ENCODE peak calls at places on chromosome 3, in seven cellular contexts. One of them, this sample, is unnamed.

GRCh38 chr3:57059416-57059815 is 1.0 kb upstream of the SPATA12 start:
- DNase-seq in Daoy: peak
- DNase-seq in astrocyte of the spinal cord: no peak
- DNase-seq in fibroblast of lung: no peak
- DNase-seq in NCI-H2081: no peak
- DNase-seq in GM12878: no peak
- DNase-seq in activated T-helper 1 cell treated with anti-CD3 and anti-CD28 coated beads, Interleukin-2, amount 50 U/mL, for 16 hours: no peak
- DNase-seq in this sample: peak

GRCh38 chr3:47846186-47846879 is 43.4 kb downstream of the DHX30 start:
- DNase-seq in Daoy: no peak
- DNase-seq in astrocyte of the spinal cord: no peak
- DNase-seq in fibroblast of lung: no peak
- DNase-seq in NCI-H2081: no peak
- DNase-seq in GM12878: no peak
- DNase-seq in activated T-helper 1 cell treated with anti-CD3 and anti-CD28 coated beads, Interleukin-2, amount 50 U/mL, for 16 hours: no peak
- DNase-seq in this sample: no peak

GRCh38 chr3:125083776-125084175 is 28.0 kb upstream of the HEG1 start:
- DNase-seq in Daoy: peak
- DNase-seq in astrocyte of the spinal cord: peak
- DNase-seq in fibroblast of lung: peak
- DNase-seq in NCI-H2081: no peak
- DNase-seq in GM12878: no peak
- DNase-seq in activated T-helper 1 cell treated with anti-CD3 and anti-CD28 coated beads, Interleukin-2, amount 50 U/mL, for 16 hours: no peak
- DNase-seq in this sample: no peak

GRCh38 chr3:21486381-21486935 is 264.6 kb downstream of the ZNF385D start:
- DNase-seq in Daoy: no peak
- DNase-seq in astrocyte of the spinal cord: no peak
- DNase-seq in fibroblast of lung: peak
- DNase-seq in NCI-H2081: no peak
- DNase-seq in GM12878: no peak
- DNase-seq in activated T-helper 1 cell treated with anti-CD3 and anti-CD28 coated beads, Interleukin-2, amount 50 U/mL, for 16 hours: no peak
- DNase-seq in this sample: no peak

GRCh38 chr3:157071744-157072525 is 88.0 kb downstream of the CCNL1 start:
- DNase-seq in Daoy: no peak
- DNase-seq in astrocyte of the spinal cord: no peak
- DNase-seq in fibroblast of lung: no peak
- DNase-seq in NCI-H2081: no peak
- DNase-seq in GM12878: no peak
- DNase-seq in activated T-helper 1 cell treated with anti-CD3 and anti-CD28 coated beads, Interleukin-2, amount 50 U/mL, for 16 hours: no peak
- DNase-seq in this sample: no peak

GRCh38 chr3:86948840-86949239 is 42.1 kb downstream of the VGLL3 start:
- DNase-seq in Daoy: peak
- DNase-seq in astrocyte of the spinal cord: peak
- DNase-seq in fibroblast of lung: peak
- DNase-seq in NCI-H2081: no peak
- DNase-seq in GM12878: no peak
- DNase-seq in activated T-helper 1 cell treated with anti-CD3 and anti-CD28 coated beads, Interleukin-2, amount 50 U/mL, for 16 hours: no peak
- DNase-seq in this sample: no peak

GRCh38 chr3:123326531-123326930 is 122.4 kb downstream of the ADCY5 start:
- DNase-seq in Daoy: no peak
- DNase-seq in astrocyte of the spinal cord: no peak
- DNase-seq in fibroblast of lung: no peak
- DNase-seq in NCI-H2081: no peak
- DNase-seq in GM12878: no peak
- DNase-seq in activated T-helper 1 cell treated with anti-CD3 and anti-CD28 coated beads, Interleukin-2, amount 50 U/mL, for 16 hours: no peak
- DNase-seq in this sample: no peak

GRCh38 chr3:64495413-64495812 is 192.4 kb downstream of the ADAMTS9 start:
- DNase-seq in Daoy: no peak
- DNase-seq in astrocyte of the spinal cord: no peak
- DNase-seq in fibroblast of lung: no peak
- DNase-seq in NCI-H2081: no peak
- DNase-seq in GM12878: no peak
- DNase-seq in activated T-helper 1 cell treated with anti-CD3 and anti-CD28 coated beads, Interleukin-2, amount 50 U/mL, for 16 hours: no peak
- DNase-seq in this sample: no peak

GRCh38 chr3:103786296-103786695 is 1351.5 kb downstream of the ZPLD1 start:
- DNase-seq in Daoy: no peak
- DNase-seq in astrocyte of the spinal cord: no peak
- DNase-seq in fibroblast of lung: no peak
- DNase-seq in NCI-H2081: no peak
- DNase-seq in GM12878: no peak
- DNase-seq in activated T-helper 1 cell treated with anti-CD3 and anti-CD28 coated beads, Interleukin-2, amount 50 U/mL, for 16 hours: no peak
- DNase-seq in this sample: no peak

GRCh38 chr3:176693416-176693815 is 503.9 kb downstream of the TBL1XR1 start:
- DNase-seq in Daoy: no peak
- DNase-seq in astrocyte of the spinal cord: no peak
- DNase-seq in fibroblast of lung: peak
- DNase-seq in NCI-H2081: no peak
- DNase-seq in GM12878: no peak
- DNase-seq in activated T-helper 1 cell treated with anti-CD3 and anti-CD28 coated beads, Interleukin-2, amount 50 U/mL, for 16 hours: no peak
- DNase-seq in this sample: no peak

GRCh38 chr3:72517325-72517724 is 330.9 kb downstream of the SHQ1 start:
- DNase-seq in Daoy: no peak
- DNase-seq in astrocyte of the spinal cord: no peak
- DNase-seq in fibroblast of lung: no peak
- DNase-seq in NCI-H2081: no peak
- DNase-seq in GM12878: no peak
- DNase-seq in activated T-helper 1 cell treated with anti-CD3 and anti-CD28 coated beads, Interleukin-2, amount 50 U/mL, for 16 hours: no peak
- DNase-seq in this sample: no peak

GRCh38 chr3:115922681-115923347 is 299.5 kb downstream of the GAP43 start:
- DNase-seq in Daoy: no peak
- DNase-seq in astrocyte of the spinal cord: peak
- DNase-seq in fibroblast of lung: peak
- DNase-seq in NCI-H2081: peak
- DNase-seq in GM12878: no peak
- DNase-seq in activated T-helper 1 cell treated with anti-CD3 and anti-CD28 coated beads, Interleukin-2, amount 50 U/mL, for 16 hours: no peak
- DNase-seq in this sample: no peak

GRCh38 chr3:183159319-183159718 is 3.2 kb downstream of the LAMP3 start:
- DNase-seq in Daoy: peak
- DNase-seq in astrocyte of the spinal cord: no peak
- DNase-seq in fibroblast of lung: no peak
- DNase-seq in NCI-H2081: no peak
- DNase-seq in GM12878: no peak
- DNase-seq in activated T-helper 1 cell treated with anti-CD3 and anti-CD28 coated beads, Interleukin-2, amount 50 U/mL, for 16 hours: no peak
- DNase-seq in this sample: no peak

GRCh38 chr3:96958856-96959255 is 144.5 kb downstream of the EPHA6 start:
- DNase-seq in Daoy: no peak
- DNase-seq in astrocyte of the spinal cord: no peak
- DNase-seq in fibroblast of lung: no peak
- DNase-seq in NCI-H2081: no peak
- DNase-seq in GM12878: no peak
- DNase-seq in activated T-helper 1 cell treated with anti-CD3 and anti-CD28 coated beads, Interleukin-2, amount 50 U/mL, for 16 hours: no peak
- DNase-seq in this sample: no peak

GRCh38 chr3:196985298-196985697 is 16.7 kb upstream of the PIGZ start:
- DNase-seq in Daoy: no peak
- DNase-seq in astrocyte of the spinal cord: no peak
- DNase-seq in fibroblast of lung: no peak
- DNase-seq in NCI-H2081: no peak
- DNase-seq in GM12878: no peak
- DNase-seq in activated T-helper 1 cell treated with anti-CD3 and anti-CD28 coated beads, Interleukin-2, amount 50 U/mL, for 16 hours: no peak
- DNase-seq in this sample: no peak

GRCh38 chr3:134971359-134971758 is 176.3 kb downstream of the EPHB1 start:
- DNase-seq in Daoy: no peak
- DNase-seq in astrocyte of the spinal cord: no peak
- DNase-seq in fibroblast of lung: no peak
- DNase-seq in NCI-H2081: no peak
- DNase-seq in GM12878: no peak
- DNase-seq in activated T-helper 1 cell treated with anti-CD3 and anti-CD28 coated beads, Interleukin-2, amount 50 U/mL, for 16 hours: no peak
- DNase-seq in this sample: no peak

GRCh38 chr3:50050361-50050760 is 38.4 kb upstream of the RBM5 start:
- DNase-seq in Daoy: peak
- DNase-seq in astrocyte of the spinal cord: peak
- DNase-seq in fibroblast of lung: peak
- DNase-seq in NCI-H2081: peak
- DNase-seq in GM12878: no peak
- DNase-seq in activated T-helper 1 cell treated with anti-CD3 and anti-CD28 coated beads, Interleukin-2, amount 50 U/mL, for 16 hours: no peak
- DNase-seq in this sample: no peak

GRCh38 chr3:37995652-37996641 is 5.4 kb downstream of the VILL start:
- DNase-seq in Daoy: no peak
- DNase-seq in astrocyte of the spinal cord: no peak
- DNase-seq in fibroblast of lung: no peak
- DNase-seq in NCI-H2081: no peak
- DNase-seq in GM12878: no peak
- DNase-seq in activated T-helper 1 cell treated with anti-CD3 and anti-CD28 coated beads, Interleukin-2, amount 50 U/mL, for 16 hours: no peak
- DNase-seq in this sample: no peak

GRCh38 chr3:79618883-79619282 is 148.9 kb downstream of the ROBO1 start:
- DNase-seq in Daoy: no peak
- DNase-seq in astrocyte of the spinal cord: no peak
- DNase-seq in fibroblast of lung: no peak
- DNase-seq in NCI-H2081: no peak
- DNase-seq in GM12878: no peak
- DNase-seq in activated T-helper 1 cell treated with anti-CD3 and anti-CD28 coated beads, Interleukin-2, amount 50 U/mL, for 16 hours: no peak
- DNase-seq in this sample: peak

GRCh38 chr3:130258532-130258952 is 86.9 kb upstream of the COL6A5 start:
- DNase-seq in Daoy: peak
- DNase-seq in astrocyte of the spinal cord: no peak
- DNase-seq in fibroblast of lung: peak
- DNase-seq in NCI-H2081: no peak
- DNase-seq in GM12878: no peak
- DNase-seq in activated T-helper 1 cell treated with anti-CD3 and anti-CD28 coated beads, Interleukin-2, amount 50 U/mL, for 16 hours: no peak
- DNase-seq in this sample: no peak

GRCh38 chr3:125624341-125624740 is 29.0 kb upstream of the OSBPL11 start:
- DNase-seq in Daoy: no peak
- DNase-seq in astrocyte of the spinal cord: no peak
- DNase-seq in fibroblast of lung: no peak
- DNase-seq in NCI-H2081: no peak
- DNase-seq in GM12878: no peak
- DNase-seq in activated T-helper 1 cell treated with anti-CD3 and anti-CD28 coated beads, Interleukin-2, amount 50 U/mL, for 16 hours: no peak
- DNase-seq in this sample: no peak

GRCh38 chr3:165195628-165196576 is at the start of gene SLITRK3:
- DNase-seq in Daoy: peak
- DNase-seq in astrocyte of the spinal cord: no peak
- DNase-seq in fibroblast of lung: peak
- DNase-seq in NCI-H2081: peak
- DNase-seq in GM12878: no peak
- DNase-seq in activated T-helper 1 cell treated with anti-CD3 and anti-CD28 coated beads, Interleukin-2, amount 50 U/mL, for 16 hours: no peak
- DNase-seq in this sample: no peak

GRCh38 chr3:195385526-195385925 is 57.3 kb downstream of the ACAP2 start:
- DNase-seq in Daoy: peak
- DNase-seq in astrocyte of the spinal cord: peak
- DNase-seq in fibroblast of lung: no peak
- DNase-seq in NCI-H2081: no peak
- DNase-seq in GM12878: no peak
- DNase-seq in activated T-helper 1 cell treated with anti-CD3 and anti-CD28 coated beads, Interleukin-2, amount 50 U/mL, for 16 hours: no peak
- DNase-seq in this sample: no peak

GRCh38 chr3:64345351-64345750 is 120.1 kb upstream of the PRICKLE2 start:
- DNase-seq in Daoy: peak
- DNase-seq in astrocyte of the spinal cord: peak
- DNase-seq in fibroblast of lung: peak
- DNase-seq in NCI-H2081: peak
- DNase-seq in GM12878: no peak
- DNase-seq in activated T-helper 1 cell treated with anti-CD3 and anti-CD28 coated beads, Interleukin-2, amount 50 U/mL, for 16 hours: no peak
- DNase-seq in this sample: no peak

GRCh38 chr3:12758025-12758830 is 831 bp downstream of the TMEM40 start:
- DNase-seq in Daoy: peak
- DNase-seq in astrocyte of the spinal cord: peak
- DNase-seq in fibroblast of lung: peak
- DNase-seq in NCI-H2081: no peak
- DNase-seq in GM12878: no peak
- DNase-seq in activated T-helper 1 cell treated with anti-CD3 and anti-CD28 coated beads, Interleukin-2, amount 50 U/mL, for 16 hours: no peak
- DNase-seq in this sample: no peak

GRCh38 chr3:186825294-186825821 is 17.2 kb upstream of the ADIPOQ start:
- DNase-seq in Daoy: peak
- DNase-seq in astrocyte of the spinal cord: peak
- DNase-seq in fibroblast of lung: peak
- DNase-seq in NCI-H2081: no peak
- DNase-seq in GM12878: no peak
- DNase-seq in activated T-helper 1 cell treated with anti-CD3 and anti-CD28 coated beads, Interleukin-2, amount 50 U/mL, for 16 hours: no peak
- DNase-seq in this sample: no peak

GRCh38 chr3:163543558-163544189 is 1534.6 kb downstream of the SI start:
- DNase-seq in Daoy: no peak
- DNase-seq in astrocyte of the spinal cord: no peak
- DNase-seq in fibroblast of lung: no peak
- DNase-seq in NCI-H2081: no peak
- DNase-seq in GM12878: no peak
- DNase-seq in activated T-helper 1 cell treated with anti-CD3 and anti-CD28 coated beads, Interleukin-2, amount 50 U/mL, for 16 hours: no peak
- DNase-seq in this sample: no peak

GRCh38 chr3:154904328-154904727 is 175.8 kb upstream of the MME start:
- DNase-seq in Daoy: no peak
- DNase-seq in astrocyte of the spinal cord: peak
- DNase-seq in fibroblast of lung: peak
- DNase-seq in NCI-H2081: no peak
- DNase-seq in GM12878: no peak
- DNase-seq in activated T-helper 1 cell treated with anti-CD3 and anti-CD28 coated beads, Interleukin-2, amount 50 U/mL, for 16 hours: no peak
- DNase-seq in this sample: no peak

GRCh38 chr3:70805044-70805732 is 492.8 kb upstream of the MDFIC2 start:
- DNase-seq in Daoy: no peak
- DNase-seq in astrocyte of the spinal cord: peak
- DNase-seq in fibroblast of lung: peak
- DNase-seq in NCI-H2081: no peak
- DNase-seq in GM12878: no peak
- DNase-seq in activated T-helper 1 cell treated with anti-CD3 and anti-CD28 coated beads, Interleukin-2, amount 50 U/mL, for 16 hours: no peak
- DNase-seq in this sample: no peak

GRCh38 chr3:134988666-134989065 is 193.6 kb downstream of the EPHB1 start:
- DNase-seq in Daoy: no peak
- DNase-seq in astrocyte of the spinal cord: no peak
- DNase-seq in fibroblast of lung: no peak
- DNase-seq in NCI-H2081: no peak
- DNase-seq in GM12878: no peak
- DNase-seq in activated T-helper 1 cell treated with anti-CD3 and anti-CD28 coated beads, Interleukin-2, amount 50 U/mL, for 16 hours: no peak
- DNase-seq in this sample: no peak

GRCh38 chr3:41600616-41601015 is 361.3 kb downstream of the ULK4 start:
- DNase-seq in Daoy: no peak
- DNase-seq in astrocyte of the spinal cord: peak
- DNase-seq in fibroblast of lung: no peak
- DNase-seq in NCI-H2081: no peak
- DNase-seq in GM12878: no peak
- DNase-seq in activated T-helper 1 cell treated with anti-CD3 and anti-CD28 coated beads, Interleukin-2, amount 50 U/mL, for 16 hours: no peak
- DNase-seq in this sample: no peak

GRCh38 chr3:73226026-73226425 is 164.6 kb downstream of the EBLN2 start:
- DNase-seq in Daoy: no peak
- DNase-seq in astrocyte of the spinal cord: no peak
- DNase-seq in fibroblast of lung: no peak
- DNase-seq in NCI-H2081: no peak
- DNase-seq in GM12878: no peak
- DNase-seq in activated T-helper 1 cell treated with anti-CD3 and anti-CD28 coated beads, Interleukin-2, amount 50 U/mL, for 16 hours: no peak
- DNase-seq in this sample: no peak

GRCh38 chr3:64578797-64579196 is 109.0 kb downstream of the ADAMTS9 start:
- DNase-seq in Daoy: no peak
- DNase-seq in astrocyte of the spinal cord: no peak
- DNase-seq in fibroblast of lung: no peak
- DNase-seq in NCI-H2081: no peak
- DNase-seq in GM12878: no peak
- DNase-seq in activated T-helper 1 cell treated with anti-CD3 and anti-CD28 coated beads, Interleukin-2, amount 50 U/mL, for 16 hours: no peak
- DNase-seq in this sample: no peak

GRCh38 chr3:177236704-177237103 is 39.4 kb upstream of the TBL1XR1 start:
- DNase-seq in Daoy: no peak
- DNase-seq in astrocyte of the spinal cord: no peak
- DNase-seq in fibroblast of lung: no peak
- DNase-seq in NCI-H2081: no peak
- DNase-seq in GM12878: no peak
- DNase-seq in activated T-helper 1 cell treated with anti-CD3 and anti-CD28 coated beads, Interleukin-2, amount 50 U/mL, for 16 hours: no peak
- DNase-seq in this sample: no peak

GRCh38 chr3:153835540-153835939 is 285.6 kb upstream of the ARHGEF26 start:
- DNase-seq in Daoy: no peak
- DNase-seq in astrocyte of the spinal cord: no peak
- DNase-seq in fibroblast of lung: no peak
- DNase-seq in NCI-H2081: no peak
- DNase-seq in GM12878: no peak
- DNase-seq in activated T-helper 1 cell treated with anti-CD3 and anti-CD28 coated beads, Interleukin-2, amount 50 U/mL, for 16 hours: no peak
- DNase-seq in this sample: no peak

This sample was measured in keratinocyte.